ENCODE peak calls at places on chromosome 12, in ten cellular contexts. T is neural crest cell; R is sigmoid colon; O is GM20000; Y is stomach; U is AG04450; C is AG04449; D is CD8-positive, alpha-beta T cell; B is hepatocyte; W is osteoblast. M is an unnamed sample.

GRCh38 chr12:123126294-123127144 is 24.4 kb downstream of the PITPNM2 start:
- DNase-seq in T (no peak), R (peak), O (no peak), Y (peak), U (peak), C (peak), D (no peak), B (peak), W (peak), M (no peak)

GRCh38 chr12:96094201-96094600 is 58.8 kb upstream of the LTA4H start:
- DNase-seq in T (no peak), R (no peak), O (no peak), Y (peak), U (no peak), C (no peak), D (no peak), B (no peak), W (peak), M (no peak)

GRCh38 chr12:7439579-7440505 is 4.1 kb downstream of the CD163L1 start:
- DNase-seq in T (peak), R (no peak), O (peak), Y (no peak), U (peak), C (no peak), D (peak), B (peak), W (peak), M (peak)

GRCh38 chr12:125393569-125393968 is 328.3 kb downstream of the AACS start:
- DNase-seq in T (no peak), R (no peak), O (no peak), Y (no peak), U (no peak), C (no peak), D (no peak), B (no peak), W (no peak), M (no peak)

GRCh38 chr12:49131973-49132461 is 822 bp upstream of the TUBA1B start:
- DNase-seq in T (no peak), R (no peak), O (peak), Y (no peak), U (no peak), C (no peak), D (no peak), B (peak), W (peak), M (no peak)

GRCh38 chr12:13222076-13222475 is 25.6 kb downstream of the EMP1 start:
- DNase-seq in T (no peak), R (no peak), O (no peak), Y (peak), U (no peak), C (no peak), D (no peak), B (peak), W (no peak), M (peak)

GRCh38 chr12:59650594-59651229 is 54.9 kb downstream of the SLC16A7 start:
- DNase-seq in T (no peak), R (no peak), O (no peak), Y (no peak), U (no peak), C (no peak), D (no peak), B (no peak), W (no peak), M (no peak)

GRCh38 chr12:57085999-57086950 is 2.6 kb upstream of the NAB2 start:
- DNase-seq in T (no peak), R (peak), O (peak), Y (peak), U (no peak), C (no peak), D (peak), B (peak), W (peak), M (no peak)

GRCh38 chr12:120015313-120015712 is 26.3 kb downstream of the BICDL1 start:
- DNase-seq in T (no peak), R (no peak), O (no peak), Y (no peak), U (no peak), C (no peak), D (peak), B (no peak), W (no peak), M (no peak)

GRCh38 chr12:129520736-129521135 is 383.1 kb downstream of the TMEM132D start:
- DNase-seq in T (no peak), R (no peak), O (no peak), Y (no peak), U (no peak), C (no peak), D (no peak), B (no peak), W (no peak), M (no peak)

GRCh38 chr12:101491325-101491724 is 16.2 kb downstream of the SPIC start:
- DNase-seq in T (no peak), R (no peak), O (no peak), Y (no peak), U (no peak), C (no peak), D (no peak), B (no peak), W (peak), M (no peak)

GRCh38 chr12:101485015-101485414 is 9.9 kb downstream of the SPIC start:
- DNase-seq in T (no peak), R (no peak), O (no peak), Y (no peak), U (no peak), C (peak), D (no peak), B (no peak), W (peak), M (no peak)

DNA sequence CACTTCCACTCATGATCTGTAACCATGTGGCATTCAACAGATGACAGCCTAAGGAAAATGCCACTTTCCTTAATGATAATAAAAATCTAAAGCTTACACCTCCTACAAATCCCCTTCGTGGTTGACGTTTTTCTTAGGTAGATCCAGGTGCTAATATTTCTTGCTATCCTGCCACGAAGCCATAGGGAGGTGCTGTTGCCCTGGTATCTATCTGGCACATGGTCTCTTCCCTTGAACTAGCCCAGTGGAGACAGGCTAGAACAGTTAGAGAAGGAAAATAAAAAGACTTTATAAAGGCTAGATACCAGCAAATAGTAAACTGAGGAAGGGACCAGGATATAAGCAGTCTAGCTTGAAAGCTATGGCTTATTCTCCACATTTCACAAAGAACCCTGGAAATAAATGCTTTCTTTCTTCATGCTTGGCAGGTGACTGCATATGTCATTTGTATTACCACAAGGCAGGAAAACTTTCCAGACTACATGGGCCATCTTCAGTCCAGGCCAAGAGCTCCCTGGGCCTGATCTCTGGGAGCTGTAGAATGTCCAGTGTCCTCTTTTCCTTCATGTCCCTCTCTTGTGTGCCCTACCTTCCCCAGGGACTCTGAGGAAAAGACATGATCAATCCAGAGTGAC is 15.3 kb downstream of the SPIC start:
- DNase-seq in T (peak), R (no peak), O (no peak), Y (peak), U (no peak), C (no peak), D (no peak), B (peak), W (no peak), M (no peak)
- TF ChIP-seq CTCF in T (peak), R (no peak), O (peak), Y (no peak), U (no peak), C (no peak), D (no peak), B (peak), W (no peak), M (peak)

GRCh38 chr12:52087961-52088820 is 8.7 kb downstream of the SMIM41 start:
- DNase-seq in T (no peak), R (no peak), O (peak), Y (no peak), U (no peak), C (no peak), D (no peak), B (no peak), W (peak), M (no peak)
- TF ChIP-seq CTCF in T (no peak), R (no peak), O (no peak), Y (no peak), U (no peak), C (no peak), D (no peak), B (no peak), W (no peak), M (no peak)

GRCh38 chr12:110366474-110367208 is 36.9 kb downstream of the ANAPC7 start:
- DNase-seq in T (no peak), R (no peak), O (no peak), Y (no peak), U (no peak), C (no peak), D (no peak), B (no peak), W (no peak), M (no peak)
- TF ChIP-seq CTCF in T (no peak), R (no peak), O (no peak), Y (no peak), U (no peak), C (no peak), D (no peak), B (no peak), W (no peak), M (no peak)

GRCh38 chr12:132460571-132460970 is 29.4 kb upstream of the FBRSL1 start:
- DNase-seq in T (no peak), R (no peak), O (no peak), Y (no peak), U (no peak), C (no peak), D (no peak), B (no peak), W (no peak), M (no peak)
- TF ChIP-seq CTCF in T (peak), R (no peak), O (no peak), Y (no peak), U (peak), C (no peak), D (no peak), B (peak), W (no peak), M (no peak)